ENCODE peak calls at places on chromosomes 3 and 15, in seven cellular contexts. One of them, this sample, is unnamed.
A peak's percentile ranks its signal among the peaks of the same experiment; 100 is the strongest.

GRCh38 chr3:127053026-127053425 is 70.1 kb downstream of the PLXNA1 start:
- ATAC-seq in aorta: peak; percentile 23
- ATAC-seq in A549: no peak
- ATAC-seq in stimulated activated effector memory CD8-positive, alpha-beta T cell treated with anti-CD3 and anti-CD28 coated beads, Interleukin-12 subunit alpha, Interleukin-12 subunit beta, amount 100 ng/mL, for 72 hours: no peak
- ATAC-seq in sciatic nerve: peak; percentile 11
- ATAC-seq in stimulated activated naive B cell treated with anti-CD40 and anti-IgM and Interleukin-4, amounts not matched to agents 10 μg/mL and 1 μg/mL and 100 μg/mL, for 72 hours: no peak
- ATAC-seq in effector memory CD8-positive, alpha-beta T cell: no peak
- ATAC-seq in this sample: no peak

GRCh38 chr15:29924750-29925149 is 102.5 kb upstream of the TJP1 start:
- ATAC-seq in stimulated activated effector memory CD8-positive, alpha-beta T cell treated with anti-CD3 and anti-CD28 coated beads, Interleukin-12 subunit alpha, Interleukin-12 subunit beta, amount 100 ng/mL, for 72 hours: no peak
- ATAC-seq in A549: peak; percentile 85
- ATAC-seq in stimulated activated naive B cell treated with anti-CD40 and anti-IgM and Interleukin-4, amounts not matched to agents 10 μg/mL and 1 μg/mL and 100 μg/mL, for 72 hours: no peak
- ATAC-seq in sciatic nerve: peak; percentile 40
- ATAC-seq in effector memory CD8-positive, alpha-beta T cell: no peak
- ATAC-seq in aorta: peak; percentile 69
- ATAC-seq in this sample: no peak

GRCh38 chr3:38264779-38265178 is 833 bp upstream of the SLC22A13 start:
- ATAC-seq in effector memory CD8-positive, alpha-beta T cell: no peak
- ATAC-seq in stimulated activated effector memory CD8-positive, alpha-beta T cell treated with anti-CD3 and anti-CD28 coated beads, Interleukin-12 subunit alpha, Interleukin-12 subunit beta, amount 100 ng/mL, for 72 hours: no peak
- ATAC-seq in A549: no peak
- ATAC-seq in stimulated activated naive B cell treated with anti-CD40 and anti-IgM and Interleukin-4, amounts not matched to agents 10 μg/mL and 1 μg/mL and 100 μg/mL, for 72 hours: no peak
- ATAC-seq in sciatic nerve: no peak
- ATAC-seq in aorta: no peak
- ATAC-seq in this sample: no peak

GRCh38 chr15:100880139-100880896 is 687 bp downstream of the ALDH1A3 start:
- ATAC-seq in sciatic nerve: peak; percentile 19
- ATAC-seq in effector memory CD8-positive, alpha-beta T cell: no peak
- ATAC-seq in A549: no peak
- ATAC-seq in aorta: no peak
- ATAC-seq in stimulated activated effector memory CD8-positive, alpha-beta T cell treated with anti-CD3 and anti-CD28 coated beads, Interleukin-12 subunit alpha, Interleukin-12 subunit beta, amount 100 ng/mL, for 72 hours: no peak
- ATAC-seq in stimulated activated naive B cell treated with anti-CD40 and anti-IgM and Interleukin-4, amounts not matched to agents 10 μg/mL and 1 μg/mL and 100 μg/mL, for 72 hours: no peak
- ATAC-seq in this sample: no peak

GRCh38 chr15:43190178-43190577 is 5.0 kb downstream of the CCNDBP1 start:
- ATAC-seq in effector memory CD8-positive, alpha-beta T cell: no peak
- ATAC-seq in sciatic nerve: no peak
- ATAC-seq in aorta: no peak
- ATAC-seq in stimulated activated naive B cell treated with anti-CD40 and anti-IgM and Interleukin-4, amounts not matched to agents 10 μg/mL and 1 μg/mL and 100 μg/mL, for 72 hours: no peak
- ATAC-seq in A549: no peak
- ATAC-seq in stimulated activated effector memory CD8-positive, alpha-beta T cell treated with anti-CD3 and anti-CD28 coated beads, Interleukin-12 subunit alpha, Interleukin-12 subunit beta, amount 100 ng/mL, for 72 hours: no peak
- ATAC-seq in this sample: no peak

GRCh38 chr3:79521221-79521848 is 246.5 kb downstream of the ROBO1 start:
- ATAC-seq in effector memory CD8-positive, alpha-beta T cell: no peak
- ATAC-seq in stimulated activated naive B cell treated with anti-CD40 and anti-IgM and Interleukin-4, amounts not matched to agents 10 μg/mL and 1 μg/mL and 100 μg/mL, for 72 hours: peak; percentile 36
- ATAC-seq in A549: peak; percentile 73
- ATAC-seq in stimulated activated effector memory CD8-positive, alpha-beta T cell treated with anti-CD3 and anti-CD28 coated beads, Interleukin-12 subunit alpha, Interleukin-12 subunit beta, amount 100 ng/mL, for 72 hours: no peak
- ATAC-seq in sciatic nerve: no peak
- ATAC-seq in aorta: no peak
- ATAC-seq in this sample: no peak

GRCh38 chr3:195012100-195012499 is 258.9 kb downstream of the XXYLT1 start:
- ATAC-seq in aorta: no peak
- ATAC-seq in effector memory CD8-positive, alpha-beta T cell: no peak
- ATAC-seq in stimulated activated naive B cell treated with anti-CD40 and anti-IgM and Interleukin-4, amounts not matched to agents 10 μg/mL and 1 μg/mL and 100 μg/mL, for 72 hours: no peak
- ATAC-seq in A549: no peak
- ATAC-seq in stimulated activated effector memory CD8-positive, alpha-beta T cell treated with anti-CD3 and anti-CD28 coated beads, Interleukin-12 subunit alpha, Interleukin-12 subunit beta, amount 100 ng/mL, for 72 hours: no peak
- ATAC-seq in sciatic nerve: no peak
- ATAC-seq in this sample: peak; percentile 31

GRCh38 chr3:166177130-166177529 is 339.9 kb upstream of the BCHE start:
- ATAC-seq in stimulated activated effector memory CD8-positive, alpha-beta T cell treated with anti-CD3 and anti-CD28 coated beads, Interleukin-12 subunit alpha, Interleukin-12 subunit beta, amount 100 ng/mL, for 72 hours: no peak
- ATAC-seq in sciatic nerve: no peak
- ATAC-seq in aorta: no peak
- ATAC-seq in effector memory CD8-positive, alpha-beta T cell: no peak
- ATAC-seq in stimulated activated naive B cell treated with anti-CD40 and anti-IgM and Interleukin-4, amounts not matched to agents 10 μg/mL and 1 μg/mL and 100 μg/mL, for 72 hours: no peak
- ATAC-seq in A549: no peak
- ATAC-seq in this sample: peak; percentile 45

GRCh38 chr15:101578443-101578894 is 73.7 kb downstream of the TM2D3 start:
- ATAC-seq in sciatic nerve: peak; percentile 55
- ATAC-seq in effector memory CD8-positive, alpha-beta T cell: no peak
- ATAC-seq in A549: peak; percentile 90
- ATAC-seq in stimulated activated naive B cell treated with anti-CD40 and anti-IgM and Interleukin-4, amounts not matched to agents 10 μg/mL and 1 μg/mL and 100 μg/mL, for 72 hours: peak; percentile 44
- ATAC-seq in stimulated activated effector memory CD8-positive, alpha-beta T cell treated with anti-CD3 and anti-CD28 coated beads, Interleukin-12 subunit alpha, Interleukin-12 subunit beta, amount 100 ng/mL, for 72 hours: peak; percentile 36
- ATAC-seq in aorta: no peak
- ATAC-seq in this sample: no peak

GRCh38 chr3:66642015-66642414 is 141.2 kb upstream of the LRIG1 start:
- ATAC-seq in aorta: no peak
- ATAC-seq in A549: no peak
- ATAC-seq in stimulated activated naive B cell treated with anti-CD40 and anti-IgM and Interleukin-4, amounts not matched to agents 10 μg/mL and 1 μg/mL and 100 μg/mL, for 72 hours: no peak
- ATAC-seq in stimulated activated effector memory CD8-positive, alpha-beta T cell treated with anti-CD3 and anti-CD28 coated beads, Interleukin-12 subunit alpha, Interleukin-12 subunit beta, amount 100 ng/mL, for 72 hours: no peak
- ATAC-seq in effector memory CD8-positive, alpha-beta T cell: no peak
- ATAC-seq in sciatic nerve: no peak
- ATAC-seq in this sample: no peak

GRCh38 chr3:124619887-124620599 is 110.2 kb upstream of the UMPS start:
- ATAC-seq in aorta: no peak
- ATAC-seq in stimulated activated effector memory CD8-positive, alpha-beta T cell treated with anti-CD3 and anti-CD28 coated beads, Interleukin-12 subunit alpha, Interleukin-12 subunit beta, amount 100 ng/mL, for 72 hours: peak; percentile 60
- ATAC-seq in sciatic nerve: no peak
- ATAC-seq in effector memory CD8-positive, alpha-beta T cell: peak; percentile 53
- ATAC-seq in A549: no peak
- ATAC-seq in stimulated activated naive B cell treated with anti-CD40 and anti-IgM and Interleukin-4, amounts not matched to agents 10 μg/mL and 1 μg/mL and 100 μg/mL, for 72 hours: peak; percentile 41
- ATAC-seq in this sample: no peak

GRCh38 chr3:98147179-98147578 is at the start of gene OR5H14:
- ATAC-seq in stimulated activated naive B cell treated with anti-CD40 and anti-IgM and Interleukin-4, amounts not matched to agents 10 μg/mL and 1 μg/mL and 100 μg/mL, for 72 hours: no peak
- ATAC-seq in stimulated activated effector memory CD8-positive, alpha-beta T cell treated with anti-CD3 and anti-CD28 coated beads, Interleukin-12 subunit alpha, Interleukin-12 subunit beta, amount 100 ng/mL, for 72 hours: no peak
- ATAC-seq in sciatic nerve: no peak
- ATAC-seq in A549: no peak
- ATAC-seq in effector memory CD8-positive, alpha-beta T cell: no peak
- ATAC-seq in aorta: no peak
- ATAC-seq in this sample: no peak

GRCh38 chr15:95840004-95840403 is 490.5 kb upstream of the NR2F2 start:
- ATAC-seq in sciatic nerve: peak; percentile 72
- ATAC-seq in A549: no peak
- ATAC-seq in stimulated activated naive B cell treated with anti-CD40 and anti-IgM and Interleukin-4, amounts not matched to agents 10 μg/mL and 1 μg/mL and 100 μg/mL, for 72 hours: no peak
- ATAC-seq in stimulated activated effector memory CD8-positive, alpha-beta T cell treated with anti-CD3 and anti-CD28 coated beads, Interleukin-12 subunit alpha, Interleukin-12 subunit beta, amount 100 ng/mL, for 72 hours: no peak
- ATAC-seq in effector memory CD8-positive, alpha-beta T cell: no peak
- ATAC-seq in aorta: peak; percentile 86
- ATAC-seq in this sample: no peak

GRCh38 chr15:64892850-64893403 is 18.8 kb upstream of the ANKDD1A start:
- ATAC-seq in stimulated activated effector memory CD8-positive, alpha-beta T cell treated with anti-CD3 and anti-CD28 coated beads, Interleukin-12 subunit alpha, Interleukin-12 subunit beta, amount 100 ng/mL, for 72 hours: peak; percentile 47
- ATAC-seq in aorta: no peak
- ATAC-seq in A549: no peak
- ATAC-seq in sciatic nerve: no peak
- ATAC-seq in stimulated activated naive B cell treated with anti-CD40 and anti-IgM and Interleukin-4, amounts not matched to agents 10 μg/mL and 1 μg/mL and 100 μg/mL, for 72 hours: no peak
- ATAC-seq in effector memory CD8-positive, alpha-beta T cell: no peak
- ATAC-seq in this sample: no peak

GRCh38 chr3:69426291-69426690 is 40.4 kb upstream of the FRMD4B start:
- ATAC-seq in stimulated activated naive B cell treated with anti-CD40 and anti-IgM and Interleukin-4, amounts not matched to agents 10 μg/mL and 1 μg/mL and 100 μg/mL, for 72 hours: no peak
- ATAC-seq in sciatic nerve: no peak
- ATAC-seq in A549: no peak
- ATAC-seq in effector memory CD8-positive, alpha-beta T cell: no peak
- ATAC-seq in aorta: no peak
- ATAC-seq in stimulated activated effector memory CD8-positive, alpha-beta T cell treated with anti-CD3 and anti-CD28 coated beads, Interleukin-12 subunit alpha, Interleukin-12 subunit beta, amount 100 ng/mL, for 72 hours: no peak
- ATAC-seq in this sample: no peak

GRCh38 chr3:160830792-160831191 is 74.8 kb downstream of the PPM1L start:
- ATAC-seq in effector memory CD8-positive, alpha-beta T cell: no peak
- ATAC-seq in aorta: no peak
- ATAC-seq in A549: no peak
- ATAC-seq in sciatic nerve: no peak
- ATAC-seq in stimulated activated effector memory CD8-positive, alpha-beta T cell treated with anti-CD3 and anti-CD28 coated beads, Interleukin-12 subunit alpha, Interleukin-12 subunit beta, amount 100 ng/mL, for 72 hours: no peak
- ATAC-seq in stimulated activated naive B cell treated with anti-CD40 and anti-IgM and Interleukin-4, amounts not matched to agents 10 μg/mL and 1 μg/mL and 100 μg/mL, for 72 hours: no peak
- ATAC-seq in this sample: no peak

GRCh38 chr15:62462721-62463120 is 297.6 kb upstream of the C2CD4B start:
- ATAC-seq in A549: no peak
- ATAC-seq in sciatic nerve: peak; percentile 69
- ATAC-seq in effector memory CD8-positive, alpha-beta T cell: no peak
- ATAC-seq in aorta: no peak
- ATAC-seq in stimulated activated naive B cell treated with anti-CD40 and anti-IgM and Interleukin-4, amounts not matched to agents 10 μg/mL and 1 μg/mL and 100 μg/mL, for 72 hours: no peak
- ATAC-seq in stimulated activated effector memory CD8-positive, alpha-beta T cell treated with anti-CD3 and anti-CD28 coated beads, Interleukin-12 subunit alpha, Interleukin-12 subunit beta, amount 100 ng/mL, for 72 hours: no peak
- ATAC-seq in this sample: no peak

GRCh38 chr3:111917300-111917699 is 58.2 kb downstream of the PHLDB2 start:
- ATAC-seq in effector memory CD8-positive, alpha-beta T cell: no peak
- ATAC-seq in sciatic nerve: no peak
- ATAC-seq in stimulated activated naive B cell treated with anti-CD40 and anti-IgM and Interleukin-4, amounts not matched to agents 10 μg/mL and 1 μg/mL and 100 μg/mL, for 72 hours: no peak
- ATAC-seq in aorta: no peak
- ATAC-seq in stimulated activated effector memory CD8-positive, alpha-beta T cell treated with anti-CD3 and anti-CD28 coated beads, Interleukin-12 subunit alpha, Interleukin-12 subunit beta, amount 100 ng/mL, for 72 hours: no peak
- ATAC-seq in A549: peak; percentile 78
- ATAC-seq in this sample: no peak

GRCh38 chr15:85019815-85020590 is 38.3 kb downstream of the PDE8A start:
- ATAC-seq in effector memory CD8-positive, alpha-beta T cell: no peak
- ATAC-seq in aorta: no peak
- ATAC-seq in sciatic nerve: no peak
- ATAC-seq in stimulated activated naive B cell treated with anti-CD40 and anti-IgM and Interleukin-4, amounts not matched to agents 10 μg/mL and 1 μg/mL and 100 μg/mL, for 72 hours: peak; percentile 33
- ATAC-seq in A549: no peak
- ATAC-seq in stimulated activated effector memory CD8-positive, alpha-beta T cell treated with anti-CD3 and anti-CD28 coated beads, Interleukin-12 subunit alpha, Interleukin-12 subunit beta, amount 100 ng/mL, for 72 hours: peak; percentile 87
- ATAC-seq in this sample: no peak

GRCh38 chr3:194250104-194251002 is 100.8 kb downstream of the CPN2 start:
- ATAC-seq in sciatic nerve: peak; percentile 87
- ATAC-seq in aorta: no peak
- ATAC-seq in stimulated activated effector memory CD8-positive, alpha-beta T cell treated with anti-CD3 and anti-CD28 coated beads, Interleukin-12 subunit alpha, Interleukin-12 subunit beta, amount 100 ng/mL, for 72 hours: no peak
- ATAC-seq in A549: no peak
- ATAC-seq in stimulated activated naive B cell treated with anti-CD40 and anti-IgM and Interleukin-4, amounts not matched to agents 10 μg/mL and 1 μg/mL and 100 μg/mL, for 72 hours: no peak
- ATAC-seq in effector memory CD8-positive, alpha-beta T cell: no peak
- ATAC-seq in this sample: no peak

This sample was measured in stimulated activated memory B cell treated with anti-CD40 and anti-IgM and Interleukin-4, amounts not matched to agents 10 μg/mL and 1 μg/mL and 100 μg/mL, for 72 hours.